ENCODE peak calls at places on chromosomes 12 and 14, in eight cellular contexts. N is RWPE1, A is neural crest cell, D is A549, Z is endothelial cell, U is OCI-LY7, P is AG10803, X is tibial artery. R is an unnamed sample.

GRCh38 chr14:104746071-104746545 is 6.8 kb upstream of the SIVA1 start:
- DNase-seq in N (no peak), P (no peak), Z (no peak), X (no peak), A (no peak), U (no peak), D (no peak), R (no peak)

GRCh38 chr14:104148433-104149277 is 10.3 kb downstream of the KIF26A start:
- DNase-seq in U (no peak), D (no peak), P (no peak), Z (no peak), X (no peak), A (no peak), N (no peak), R (no peak)

GRCh38 chr12:76559277-76560082 is at the start of gene OSBPL8:
- DNase-seq in A (peak; percentile 93), U (peak; percentile 93), Z (peak; percentile 98), D (peak; percentile 80), P (peak; percentile 91), X (peak; percentile 98), N (peak; percentile 94), R (peak; percentile 93)

GRCh38 chr14:68574906-68575305 is 218.0 kb downstream of the ZFP36L1 start:
- DNase-seq in D (no peak), P (peak; percentile 87), U (no peak), X (peak; percentile 63), N (no peak), Z (no peak), A (no peak), R (no peak)

GRCh38 chr12:128415036-128415560 is 148.1 kb downstream of the TMEM132C start:
- DNase-seq in N (no peak), P (no peak), Z (no peak), U (no peak), X (no peak), A (no peak), D (no peak), R (no peak)

GRCh38 chr14:99460793-99461192 is 19.9 kb downstream of the SETD3 start:
- DNase-seq in A (no peak), P (no peak), D (no peak), Z (no peak), N (no peak), U (no peak), X (no peak), R (no peak)

GRCh38 chr14:94051779-94052178 is 25.6 kb downstream of the OTUB2 start:
- DNase-seq in X (peak; percentile 37), A (no peak), U (no peak), P (no peak), D (no peak), N (no peak), Z (no peak), R (no peak)

GRCh38 chr12:17215754-17216153 is 609.8 kb upstream of the LMO3 start:
- DNase-seq in P (no peak), Z (no peak), N (no peak), D (peak; percentile 6), A (no peak), X (no peak), U (no peak), R (no peak)

GRCh38 chr12:30698346-30698745 is 2.7 kb upstream of the IPO8 start:
- DNase-seq in Z (no peak), X (no peak), U (no peak), A (no peak), D (no peak), P (no peak), N (no peak), R (no peak)

GRCh38 chr12:111597731-111598636 is 1.1 kb downstream of the ATXN2 start:
- DNase-seq in D (peak; percentile 50), X (peak; percentile 77), P (no peak), U (peak; percentile 34), N (peak; percentile 55), A (peak; percentile 37), Z (peak; percentile 66), R (peak; percentile 63)

GRCh38 chr12:50960130-50960529 is 7.8 kb downstream of the HIGD1C start:
- DNase-seq in D (no peak), U (peak; percentile 11), Z (no peak), N (no peak), A (no peak), P (peak; percentile 16), X (no peak), R (no peak)

GRCh38 chr14:39467889-39468524 is 35.8 kb upstream of the FBXO33 start:
- DNase-seq in D (no peak), Z (peak; percentile 33), P (peak; percentile 32), U (peak; percentile 39), X (no peak), A (no peak), N (no peak), R (no peak)

GRCh38 chr12:121765573-121765972 is 27.9 kb downstream of the RHOF start:
- DNase-seq in X (no peak), P (peak; percentile 79), N (peak; percentile 67), Z (no peak), D (no peak), U (no peak), A (no peak), R (no peak)

GRCh38 chr12:71440393-71441349 is 1.1 kb downstream of the LGR5 start:
- DNase-seq in P (no peak), X (no peak), Z (peak; percentile 14), A (no peak), D (no peak), N (no peak), U (no peak), R (peak; percentile 26)

GRCh38 chr12:63802012-63802608 is 22.4 kb downstream of the RXYLT1 start:
- DNase-seq in P (peak; percentile 30), Z (no peak), A (no peak), X (no peak), D (peak; percentile 33), U (peak; percentile 34), N (peak; percentile 31), R (peak; percentile 21)

GRCh38 chr12:34354239-34355200 is 332.2 kb downstream of the ALG10 start:
- DNase-seq in X (no peak), N (no peak), D (peak; percentile 67), A (no peak), Z (no peak), P (no peak), U (no peak), R (no peak)

DNA sequence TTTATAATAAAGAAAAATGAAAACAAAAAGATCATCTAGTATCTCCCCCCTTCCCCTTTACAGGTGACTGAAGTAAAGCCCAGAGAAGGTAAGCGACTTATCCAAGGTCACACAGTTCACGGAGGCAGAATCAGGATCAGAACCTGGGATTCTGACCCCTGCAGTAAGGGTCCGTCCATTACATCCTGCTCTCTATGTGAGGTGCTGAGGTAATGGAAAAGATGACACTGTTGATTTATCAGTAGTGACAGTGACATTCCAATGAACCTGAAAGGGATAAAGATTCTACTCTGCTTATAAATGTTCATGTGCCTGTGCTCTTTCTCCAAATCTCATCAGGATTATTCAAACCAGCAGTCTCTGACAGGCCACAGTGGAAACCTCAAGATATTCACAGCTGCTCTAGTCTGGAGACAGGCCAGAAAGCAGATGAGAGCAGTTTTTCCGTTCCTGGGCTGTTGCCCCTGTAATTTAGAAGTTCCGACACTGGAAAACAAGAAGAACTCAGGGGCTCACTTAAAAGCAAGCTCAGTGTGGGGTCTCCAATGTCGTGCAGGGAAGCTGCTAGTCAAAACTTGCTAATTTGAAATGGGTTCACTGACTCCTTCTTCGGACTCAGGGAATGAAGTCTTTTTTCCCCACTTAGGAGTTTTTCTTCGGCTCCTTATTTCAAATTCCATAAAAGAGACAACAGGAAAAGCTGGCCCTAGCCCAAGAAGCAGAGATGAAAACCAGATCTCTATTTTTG is 131.7 kb upstream of the EEA1 start:
- DNase-seq in X (no peak), U (no peak), D (no peak), N (no peak), P (peak; percentile 52), Z (no peak), A (no peak), R (peak; percentile 22)
- TF ChIP-seq CTCF in X (no peak), U (no peak), D (no peak), N (no peak), P (peak; percentile 24), Z (no peak), A (no peak), R (no peak)

GRCh38 chr12:52126605-52127578 is 47.4 kb downstream of the SMIM41 start:
- DNase-seq in A (no peak), P (no peak), U (no peak), N (no peak), Z (peak; percentile 57), D (peak; percentile 1), X (peak; percentile 70), R (peak; percentile 1)
- TF ChIP-seq CTCF in A (no peak), P (no peak), U (no peak), N (no peak), Z (no peak), D (no peak), X (no peak), R (no peak)

DNA sequence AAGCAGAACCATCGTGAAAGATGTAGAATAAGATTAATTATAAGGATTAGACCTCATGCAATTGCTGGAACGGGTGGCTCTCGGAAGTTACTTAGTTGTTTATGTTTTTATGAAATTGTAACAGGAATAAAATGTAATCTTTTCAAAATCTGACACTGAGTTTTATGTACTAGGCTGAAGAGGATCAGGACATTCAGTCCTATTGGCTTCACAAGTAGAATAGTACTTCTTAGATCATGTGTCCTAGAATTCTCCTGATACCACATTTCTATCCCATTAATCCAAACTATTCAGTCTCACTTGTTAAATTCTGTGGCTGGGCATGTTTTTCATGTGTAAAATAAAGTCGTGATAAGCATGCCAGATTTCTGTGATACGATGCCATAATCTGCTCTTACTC is 423.5 kb upstream of the OR4E1 start:
- DNase-seq in D (no peak), P (no peak), A (no peak), N (no peak), Z (no peak), X (no peak), U (no peak), R (no peak)
- TF ChIP-seq CTCF in D (no peak), P (no peak), A (no peak), N (no peak), Z (no peak), X (no peak), U (no peak), R (no peak)

GRCh38 chr12:69566603-69567002 is 18.7 kb upstream of the CCT2 start:
- DNase-seq in D (no peak), X (no peak), P (no peak), N (no peak), Z (no peak), A (no peak), U (no peak), R (no peak)
- TF ChIP-seq CTCF in D (no peak), X (no peak), P (no peak), N (no peak), Z (no peak), A (peak; percentile 34), U (no peak), R (no peak)

R was measured in GM20000.